ENCODE peak calls at places on chromosomes 16 and 17, in nine cellular contexts. E is tibial nerve, Y is pancreas, O is fibroblast of mammary gland, F is astrocyte, Z is HFF-Myc, G is NB4, W is IMR-90, P is PC-3. B is an unnamed sample.

GRCh38 chr16:54286330-54287017 is at the start of gene IRX3:
- DNase-seq in W (peak), P (peak), Z (peak), F (peak), Y (peak), G (peak), O (peak), E (peak), B (peak)

GRCh38 chr16:17939052-17939673 is 397.4 kb downstream of the NPIPA8 start:
- DNase-seq in W (no peak), E (no peak), Z (no peak), Y (no peak), F (no peak), P (no peak), G (no peak), O (no peak), B (no peak)

GRCh38 chr17:76262732-76263344 is 2.3 kb upstream of the UBALD2 start:
- DNase-seq in Y (peak), W (no peak), E (no peak), P (peak), F (peak), Z (no peak), O (no peak), G (peak), B (no peak)

GRCh38 chr16:81810361-81810760 is 31.3 kb downstream of the PLCG2 start:
- DNase-seq in O (no peak), F (no peak), Y (no peak), Z (no peak), P (no peak), W (no peak), G (no peak), E (no peak), B (no peak)

GRCh38 chr17:65287040-65287439 is 149.9 kb downstream of the RGS9 start:
- DNase-seq in Z (no peak), E (no peak), O (no peak), P (no peak), F (peak), W (peak), Y (no peak), G (no peak), B (peak)

GRCh38 chr17:35170968-35171771 is 23.0 kb downstream of the SLC35G3 start:
- DNase-seq in Z (no peak), W (peak), E (no peak), P (peak), G (peak), O (peak), F (no peak), Y (no peak), B (peak)

GRCh38 chr17:74853048-74853397 is 6.7 kb downstream of the GRIN2C start:
- DNase-seq in W (no peak), Y (no peak), G (no peak), P (no peak), O (no peak), Z (no peak), F (no peak), E (no peak), B (no peak)

GRCh38 chr17:50588391-50589111 is 28.0 kb downstream of the CACNA1G start:
- DNase-seq in O (no peak), Y (no peak), E (no peak), W (no peak), P (no peak), Z (no peak), G (no peak), F (no peak), B (no peak)

GRCh38 chr17:8837438-8838075 is 29.9 kb downstream of the PIK3R6 start:
- DNase-seq in G (no peak), O (peak), F (no peak), Z (no peak), W (no peak), Y (no peak), P (peak), E (no peak), B (no peak)

GRCh38 chr17:56230660-56231059 is 77.4 kb downstream of the ANKFN1 start:
- DNase-seq in G (peak), Z (no peak), P (no peak), W (no peak), O (peak), E (peak), F (peak), Y (no peak), B (peak)

GRCh38 chr16:27378871-27379580 is 22.9 kb upstream of the IL21R start:
- DNase-seq in Y (no peak), P (no peak), Z (no peak), E (no peak), O (no peak), W (peak), G (peak), F (no peak), B (no peak)

GRCh38 chr16:19771040-19771439 is 53.0 kb downstream of the IQCK start:
- DNase-seq in P (no peak), E (no peak), G (no peak), O (no peak), Y (no peak), Z (no peak), F (no peak), W (no peak), B (no peak)

GRCh38 chr16:86578056-86578455 is 293 bp upstream of the FOXL1 start:
- DNase-seq in O (peak), G (no peak), W (peak), Y (no peak), E (peak), Z (peak), F (peak), P (no peak), B (peak)

GRCh38 chr17:2776589-2777241 is 19.5 kb upstream of the RAP1GAP2 start:
- DNase-seq in O (no peak), E (no peak), G (no peak), Z (no peak), F (no peak), Y (no peak), P (no peak), W (no peak), B (no peak)

GRCh38 chr17:31122746-31123145 is 28.0 kb downstream of the NF1 start:
- DNase-seq in O (no peak), W (no peak), Y (no peak), G (no peak), Z (no peak), P (no peak), E (no peak), F (no peak), B (no peak)

GRCh38 chr16:31260136-31260931 is 559 bp downstream of the ITGAM start:
- DNase-seq in O (no peak), P (no peak), F (no peak), W (no peak), G (no peak), Z (no peak), E (no peak), Y (no peak), B (no peak)

GRCh38 chr16:85293899-85294642 is 181.8 kb upstream of the CIBAR2 start:
- DNase-seq in P (no peak), Y (no peak), O (no peak), F (no peak), E (no peak), Z (no peak), G (no peak), W (no peak), B (no peak)

GRCh38 chr17:72393553-72393952 is 272.7 kb downstream of the SOX9 start:
- DNase-seq in P (peak), Y (no peak), F (peak), Z (no peak), E (no peak), O (peak), W (peak), G (peak), B (peak)

GRCh38 chr17:76019830-76020467 is 7.2 kb downstream of the EVPL start:
- DNase-seq in G (no peak), F (no peak), O (no peak), Z (no peak), Y (no peak), E (no peak), W (no peak), P (no peak), B (no peak)

GRCh38 chr17:39084558-39084957 is 66.9 kb downstream of the PLXDC1 start:
- DNase-seq in E (no peak), Z (no peak), F (no peak), Y (no peak), G (no peak), W (no peak), O (no peak), P (no peak), B (no peak)

GRCh38 chr17:49361129-49361901 is 735 bp downstream of the ZNF652 start:
- DNase-seq in P (peak), O (peak), E (peak), W (no peak), F (peak), Y (peak), Z (no peak), G (peak), B (peak)

GRCh38 chr17:81566461-81567126 is 14.4 kb upstream of the FAAP100 start:
- DNase-seq in E (peak), F (peak), G (peak), W (peak), O (peak), P (peak), Y (peak), Z (peak), B (peak)

GRCh38 chr16:80716564-80717139 is 87.7 kb downstream of the CDYL2 start:
- DNase-seq in W (no peak), E (no peak), Y (no peak), F (no peak), P (no peak), G (no peak), Z (no peak), O (no peak), B (no peak)

GRCh38 chr17:29870836-29871430 is 59.1 kb downstream of the SSH2 start:
- DNase-seq in Z (no peak), F (no peak), P (no peak), O (no peak), E (no peak), Y (no peak), G (no peak), W (no peak), B (no peak)

GRCh38 chr16:66528294-66528693 is 21.6 kb downstream of the TK2 start:
- DNase-seq in G (no peak), W (no peak), E (no peak), Y (no peak), P (no peak), F (no peak), O (no peak), Z (no peak), B (no peak)

GRCh38 chr16:19912445-19913305 is 28.0 kb upstream of the GPRC5B start:
- DNase-seq in Z (no peak), Y (no peak), P (peak), E (no peak), W (peak), G (peak), F (peak), O (peak), B (peak)

GRCh38 chr16:88731699-88732098 is 25.4 kb downstream of the CTU2 start:
- DNase-seq in E (no peak), O (no peak), Y (no peak), G (no peak), W (no peak), Z (no peak), F (no peak), P (no peak), B (no peak)
- H3K4me3 ChIP-seq in E (no peak), O (no peak), Y (no peak), G (no peak), W (no peak), Z (no peak), F (no peak), P (no peak), B (no peak)

GRCh38 chr17:44375196-44376017 is 11.8 kb upstream of the FAM171A2 start:
- DNase-seq in F (no peak), Y (no peak), G (no peak), W (no peak), O (no peak), P (no peak), Z (no peak), E (no peak), B (no peak)

GRCh38 chr17:44376779-44377178 is 12.7 kb downstream of the ITGA2B start:
- DNase-seq in P (no peak), F (no peak), E (no peak), W (no peak), G (no peak), O (no peak), Y (no peak), Z (no peak), B (no peak)

GRCh38 chr17:44372036-44372435 is 8.4 kb upstream of the FAM171A2 start:
- DNase-seq in Y (no peak), P (no peak), G (no peak), F (no peak), W (no peak), Z (no peak), O (no peak), E (no peak), B (no peak)

GRCh38 chr17:44376124-44376523 is 12.5 kb upstream of the FAM171A2 start:
- DNase-seq in O (peak), Z (no peak), Y (no peak), P (peak), G (no peak), F (no peak), W (peak), E (no peak), B (no peak)

DNA sequence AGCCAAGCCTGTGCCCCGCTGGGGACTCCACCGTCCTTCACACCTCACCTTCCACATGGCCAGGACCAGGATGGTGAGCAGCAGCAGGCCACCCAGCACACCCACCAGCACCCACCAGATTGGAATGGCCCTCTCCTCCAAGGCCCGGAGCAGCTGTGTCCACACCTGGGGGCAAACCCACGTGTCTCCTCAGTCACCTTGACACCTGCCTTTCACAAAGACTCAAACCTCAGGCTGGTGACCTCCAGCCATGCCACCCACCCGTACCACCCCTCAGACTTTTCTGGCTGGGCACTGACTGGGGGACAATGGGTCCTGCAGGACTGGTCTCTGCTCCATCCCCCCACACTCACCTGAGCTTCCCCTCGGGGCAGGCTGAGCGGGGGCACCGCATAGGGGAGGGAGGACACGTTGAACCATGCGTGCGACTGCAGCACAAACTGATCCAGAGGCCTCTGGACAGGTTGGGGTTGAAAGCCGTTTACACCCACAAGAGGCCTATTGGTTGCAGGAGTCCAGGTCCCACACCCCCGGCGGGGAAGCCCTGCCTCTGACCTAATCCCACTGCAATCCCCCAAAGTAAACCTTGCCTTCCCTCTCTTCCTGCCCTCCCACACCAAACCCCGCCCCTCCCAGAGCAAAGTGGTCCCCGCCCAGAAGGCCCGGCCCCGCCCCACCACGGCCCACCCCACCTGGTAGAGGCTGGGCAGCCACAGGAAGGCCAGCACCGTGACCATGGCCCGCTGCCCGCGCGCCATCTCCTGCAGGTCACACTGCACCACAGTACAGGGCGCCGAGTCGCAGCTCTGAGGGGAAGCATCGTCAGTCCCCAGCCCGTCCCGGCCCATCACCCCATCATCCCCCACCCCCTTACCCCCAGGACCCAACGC is 10.9 kb upstream of the FAM171A2 start:
- DNase-seq in P (no peak), W (peak), Y (no peak), O (no peak), G (no peak), E (no peak), F (no peak), Z (no peak), B (no peak)
- H3K4me3 ChIP-seq in P (no peak), W (no peak), Y (no peak), O (no peak), G (no peak), E (no peak), F (no peak), Z (no peak), B (no peak)

GRCh38 chr17:61783556-61784304 is 79.6 kb downstream of the BRIP1 start:
- DNase-seq in Y (no peak), F (no peak), E (no peak), P (no peak), G (no peak), Z (no peak), O (no peak), W (no peak), B (no peak)
- H3K4me3 ChIP-seq in Y (no peak), F (no peak), E (no peak), P (no peak), G (no peak), Z (no peak), O (no peak), W (no peak), B (no peak)

GRCh38 chr17:41327411-41328120 is 12.1 kb upstream of the KRTAP17-1 start:
- DNase-seq in Y (no peak), F (no peak), P (no peak), O (no peak), E (no peak), W (no peak), Z (no peak), G (no peak), B (no peak)

GRCh38 chr17:41325126-41325525 is 9.6 kb upstream of the KRTAP17-1 start:
- DNase-seq in F (no peak), W (no peak), E (no peak), P (no peak), Z (no peak), G (no peak), Y (no peak), O (no peak), B (no peak)

GRCh38 chr17:41325611-41326010 is 10.1 kb upstream of the KRTAP17-1 start:
- DNase-seq in F (no peak), O (no peak), E (no peak), G (no peak), P (no peak), Y (no peak), Z (no peak), W (no peak), B (no peak)

GRCh38 chr17:41328207-41328606 is 12.7 kb upstream of the KRTAP17-1 start:
- DNase-seq in Z (no peak), W (no peak), O (no peak), G (no peak), E (no peak), F (no peak), P (no peak), Y (no peak), B (no peak)

DNA sequence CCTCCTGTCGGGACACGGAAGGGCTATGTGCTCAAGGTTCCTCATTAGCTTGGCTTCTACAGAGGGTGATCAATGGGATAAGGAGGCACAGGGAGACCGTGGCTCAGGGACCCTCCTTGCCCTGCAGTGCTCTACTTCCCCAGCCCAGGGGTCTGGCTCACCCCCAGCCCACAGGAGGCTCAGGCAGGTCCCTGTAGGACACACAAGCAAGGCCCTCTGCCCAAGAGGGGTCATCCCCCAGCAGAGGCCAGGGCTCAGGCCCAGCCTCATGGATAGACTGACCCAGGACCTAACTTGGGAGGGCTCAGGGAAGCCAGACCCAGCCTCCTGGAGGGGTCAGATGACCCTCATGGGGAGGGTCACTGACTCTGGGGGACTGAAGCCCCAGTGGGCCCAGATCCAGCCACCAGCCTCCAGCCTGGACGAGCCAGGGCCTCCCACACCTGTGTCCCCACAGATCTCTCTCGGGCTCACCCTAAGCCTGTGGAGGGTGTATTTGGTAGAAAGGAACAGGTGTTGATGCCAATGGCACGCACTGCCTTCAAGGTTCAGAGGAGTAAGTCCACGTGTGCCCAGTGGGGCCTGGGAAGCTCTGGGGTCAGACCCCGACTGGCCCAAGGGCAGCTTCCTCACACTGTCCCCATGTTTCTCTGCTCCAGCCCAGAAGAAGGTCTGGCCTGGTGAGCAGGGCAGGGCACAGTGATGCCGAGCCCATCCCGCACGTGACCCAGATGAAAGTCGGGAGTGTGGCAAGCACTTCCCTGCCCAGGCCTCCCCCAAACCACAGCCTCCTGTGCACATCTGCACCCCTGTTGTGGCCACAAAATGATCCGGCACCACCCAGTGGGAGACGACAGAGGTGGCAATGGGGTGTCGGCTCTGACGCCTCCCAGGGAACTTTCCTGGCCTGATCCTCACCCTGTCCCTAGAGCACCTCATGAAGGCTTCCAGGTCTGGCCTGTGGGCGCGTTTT is 10.9 kb upstream of the KRTAP17-1 start:
- DNase-seq in Y (no peak), F (no peak), G (peak), Z (no peak), O (no peak), E (no peak), W (no peak), P (no peak), B (no peak)
- H3K4me3 ChIP-seq in Y (no peak), F (no peak), G (no peak), Z (no peak), O (no peak), E (no peak), W (no peak), P (no peak), B (no peak)

B was measured in fibroblast of villous mesenchyme.